ENCODE peak calls at places on chromosomes 3 and 15, in ten cellular contexts. U, J, E, P, R, X, D, V, H and C are unnamed samples.

GRCh38 chr3:193174137-193174536 is 66.9 kb upstream of the PLAAT1 start:
- DNase-seq in U (no peak), J (no peak), E (no peak), P (no peak), R (no peak), X (no peak), D (no peak), V (no peak), H (no peak), C (no peak)

GRCh38 chr15:48475600-48476395 is 144.6 kb downstream of the DUT start:
- DNase-seq in U (no peak), J (no peak), E (no peak), P (no peak), R (no peak), X (no peak), D (no peak), V (no peak), H (no peak), C (no peak)

GRCh38 chr15:55518009-55518408 is 10.0 kb upstream of the DNAAF4 start:
- DNase-seq in U (no peak), J (no peak), E (no peak), P (no peak), R (no peak), X (no peak), D (no peak), V (no peak), H (no peak), C (no peak)

GRCh38 chr15:101411588-101411987 is 77.9 kb downstream of the PCSK6 start:
- DNase-seq in U (no peak), J (no peak), E (no peak), P (no peak), R (no peak), X (no peak), D (no peak), V (no peak), H (no peak), C (no peak)

GRCh38 chr3:64438837-64439236 is 213.6 kb upstream of the PRICKLE2 start:
- DNase-seq in U (no peak), J (no peak), E (no peak), P (no peak), R (no peak), X (no peak), D (no peak), V (no peak), H (no peak), C (no peak)

GRCh38 chr3:13044496-13045244 is 28.6 kb downstream of the IQSEC1 start:
- DNase-seq in U (no peak), J (no peak), E (no peak), P (no peak), R (no peak), X (no peak), D (no peak), V (no peak), H (no peak), C (peak)

GRCh38 chr3:127849368-127849767 is 27.1 kb upstream of the MGLL start:
- DNase-seq in U (no peak), J (no peak), E (no peak), P (no peak), R (no peak), X (no peak), D (no peak), V (peak), H (no peak), C (no peak)

GRCh38 chr15:67501836-67502461 is 19.0 kb upstream of the C15orf61 start:
- DNase-seq in U (no peak), J (no peak), E (no peak), P (no peak), R (no peak), X (no peak), D (no peak), V (no peak), H (no peak), C (peak)

GRCh38 chr3:159818399-159818798 is 170.2 kb upstream of the IL12A start:
- DNase-seq in U (no peak), J (no peak), E (no peak), P (no peak), R (no peak), X (no peak), D (no peak), V (peak), H (no peak), C (peak)

GRCh38 chr15:85642693-85643058 is 152.0 kb downstream of the KLHL25 start:
- DNase-seq in U (no peak), J (no peak), E (no peak), P (no peak), R (no peak), X (peak), D (no peak), V (no peak), H (no peak), C (peak)

GRCh38 chr15:90987561-90988141 is 6.7 kb downstream of the PRC1 start:
- DNase-seq in U (no peak), J (no peak), E (no peak), P (no peak), R (no peak), X (no peak), D (no peak), V (no peak), H (no peak), C (peak)

GRCh38 chr3:15948403-15948802 is 150.6 kb upstream of the ANKRD28 start:
- DNase-seq in U (no peak), J (no peak), E (no peak), P (no peak), R (no peak), X (no peak), D (no peak), V (no peak), H (no peak), C (no peak)

GRCh38 chr3:186532641-186533072 is 11.5 kb downstream of the CRYGS start:
- DNase-seq in U (no peak), J (no peak), E (no peak), P (no peak), R (no peak), X (no peak), D (no peak), V (peak), H (no peak), C (peak)

GRCh38 chr3:113535898-113536297 is 3.5 kb downstream of the SIDT1 start:
- DNase-seq in U (peak), J (no peak), E (no peak), P (no peak), R (no peak), X (no peak), D (peak), V (peak), H (no peak), C (no peak)

GRCh38 chr15:77417642-77418041 is 2.3 kb downstream of the PEAK1 start:
- DNase-seq in U (no peak), J (no peak), E (no peak), P (no peak), R (no peak), X (no peak), D (no peak), V (no peak), H (no peak), C (no peak)

GRCh38 chr3:194198938-194199337 is 63.0 kb downstream of the HES1 start:
- DNase-seq in U (no peak), J (no peak), E (no peak), P (no peak), R (no peak), X (no peak), D (no peak), V (no peak), H (no peak), C (no peak)

GRCh38 chr3:69985266-69985665 is 14.3 kb upstream of the SAMMSON start:
- DNase-seq in U (no peak), J (no peak), E (no peak), P (no peak), R (no peak), X (no peak), D (no peak), V (peak), H (no peak), C (no peak)

GRCh38 chr3:61564405-61565059 is 3.2 kb downstream of the PTPRG start:
- DNase-seq in U (no peak), J (no peak), E (no peak), P (no peak), R (no peak), X (peak), D (no peak), V (peak), H (peak), C (peak)

GRCh38 chr3:116445291-116445841 is at the start of gene LSAMP:
- DNase-seq in U (no peak), J (no peak), E (no peak), P (no peak), R (no peak), X (peak), D (no peak), V (peak), H (no peak), C (peak)

GRCh38 chr15:77487479-77487861 is 66.8 kb downstream of the HMG20A start:
- DNase-seq in U (no peak), J (no peak), E (no peak), P (no peak), R (no peak), X (no peak), D (no peak), V (no peak), H (no peak), C (no peak)

GRCh38 chr3:119352235-119352634 is 58.1 kb downstream of the ARHGAP31 start:
- DNase-seq in U (peak), J (peak), E (no peak), P (no peak), R (no peak), X (no peak), D (peak), V (no peak), H (no peak), C (no peak)

GRCh38 chr15:77504310-77504709 is 83.6 kb downstream of the HMG20A start:
- DNase-seq in U (no peak), J (no peak), E (no peak), P (no peak), R (no peak), X (peak), D (no peak), V (no peak), H (no peak), C (peak)

GRCh38 chr3:34106879-34107278 is 308.4 kb downstream of the PDCD6IP start:
- DNase-seq in U (no peak), J (no peak), E (no peak), P (no peak), R (no peak), X (no peak), D (no peak), V (peak), H (peak), C (peak)